ENCODE peak calls at places on chromosomes 16 and 17, in eight cellular contexts. L is mucosa of descending colon; F is IMR-90; V is ecto neural progenitor cell; Q is heart left ventricle; T is WTC11; W is mucosa of gallbladder; U is stimulated activated CD8-positive, alpha-beta memory T cell treated with anti-CD3 and anti-CD28 coated beads, Interleukin-12 subunit alpha, Interleukin-12 subunit beta, amount 100 ng/mL, for 4 hours. M is an unnamed sample.

GRCh38 chr17:3804503-3804931 is 3.5 kb upstream of the ITGAE start:
- DNase-seq in L (no peak), F (peak; percentile 38), V (no peak), Q (no peak), T (no peak), W (no peak), U (no peak), M (no peak)

GRCh38 chr17:57110579-57111367 is 25.7 kb downstream of the AKAP1 start:
- DNase-seq in L (no peak), F (peak; percentile 3), V (no peak), Q (peak; percentile 72), T (no peak), W (no peak), U (no peak), M (no peak)

GRCh38 chr16:27434141-27435051 is 32.4 kb downstream of the IL21R start:
- DNase-seq in L (no peak), F (no peak), V (no peak), Q (no peak), T (no peak), W (peak; percentile 7), U (no peak), M (no peak)

GRCh38 chr16:66028505-66029216 is 337.8 kb upstream of the CDH5 start:
- DNase-seq in L (no peak), F (peak; percentile 89), V (no peak), Q (no peak), T (no peak), W (no peak), U (no peak), M (peak; percentile 15)

GRCh38 chr16:51180719-51181494 is 29.8 kb upstream of the SALL1 start:
- DNase-seq in L (no peak), F (no peak), V (no peak), Q (no peak), T (no peak), W (no peak), U (no peak), M (peak; percentile 36)

GRCh38 chr16:87806246-87806607 is 40.4 kb upstream of the KLHDC4 start:
- DNase-seq in L (no peak), F (peak; percentile 54), V (no peak), Q (no peak), T (no peak), W (no peak), U (no peak), M (no peak)

GRCh38 chr17:31321481-31321880 is at the start of gene EVI2A:
- DNase-seq in L (no peak), F (peak; percentile 88), V (no peak), Q (peak; percentile 38), T (no peak), W (peak; percentile 26), U (peak; percentile 58), M (peak; percentile 96)

GRCh38 chr17:78804777-78805176 is 22.7 kb upstream of the CYTH1 start:
- DNase-seq in L (no peak), F (no peak), V (no peak), Q (peak; percentile 50), T (no peak), W (no peak), U (no peak), M (no peak)

M was measured in HT1080.